ENCODE peak calls at places on chromosome X, in five cellular contexts. L is SK-N-SH, I is HepG2, C is K562, G is GM12878. X is an unnamed sample.

GRCh38 chrX:133947022-133947421 is 38.4 kb downstream of the GPC3 start:
- DNase-seq in C (no peak), L (no peak), I (no peak), G (no peak), X (no peak)

GRCh38 chrX:132958086-132958703 is at the start of gene HS6ST2:
- DNase-seq in C (no peak), I (no peak), G (no peak), L (peak), X (peak)

GRCh38 chrX:66001596-66001995 is 38.3 kb downstream of the VSIG4 start:
- DNase-seq in C (no peak), L (no peak), G (no peak), I (no peak), X (no peak)

GRCh38 chrX:11754958-11755645 is 2.9 kb upstream of the MSL3 start:
- DNase-seq in C (no peak), I (no peak), L (no peak), G (no peak), X (no peak)

GRCh38 chrX:140132937-140133336 is 167.6 kb upstream of the CXorf66 start:
- DNase-seq in I (no peak), L (no peak), C (no peak), G (no peak), X (no peak)

GRCh38 chrX:14508025-14508690 is 21.2 kb upstream of the GLRA2 start:
- DNase-seq in L (no peak), C (no peak), G (no peak), I (no peak), X (no peak)

GRCh38 chrX:135977611-135978010 is 3.8 kb upstream of the MMGT1 start:
- DNase-seq in G (no peak), L (no peak), C (no peak), I (no peak), X (no peak)

GRCh38 chrX:88883205-88883604 is 136.2 kb downstream of the CPXCR1 start:
- DNase-seq in I (no peak), C (no peak), G (no peak), L (no peak), X (no peak)

GRCh38 chrX:69153060-69153730 is 12.1 kb downstream of the PJA1 start:
- DNase-seq in I (peak), C (no peak), G (no peak), L (peak), X (no peak)

GRCh38 chrX:87736576-87736975 is 219.0 kb downstream of the KLHL4 start:
- DNase-seq in L (no peak), C (no peak), G (no peak), I (no peak), X (no peak)
- TF ChIP-seq FOXM1 in L (no peak), C (no peak), G (no peak), I (no peak), X (no peak)

DNA sequence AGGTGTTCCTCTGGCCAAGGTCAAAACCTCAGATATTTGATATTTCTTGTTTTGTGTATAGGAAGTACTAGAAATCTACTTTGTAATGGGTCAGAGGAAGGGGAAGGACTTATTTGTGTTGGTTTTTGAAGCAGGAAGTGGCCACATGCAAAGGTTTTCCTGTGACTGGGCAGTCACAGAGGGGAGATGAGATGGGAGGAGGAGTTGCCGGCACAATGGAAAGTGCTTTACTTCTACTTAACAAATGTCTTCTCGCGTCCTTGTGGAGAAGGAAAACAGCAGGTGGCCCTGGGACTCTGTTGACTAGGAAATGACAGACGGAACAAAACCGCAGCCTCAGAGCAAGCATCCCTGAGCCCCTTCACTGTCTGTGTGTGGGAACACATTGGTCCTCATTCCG is 46.6 kb downstream of the SHROOM2 start:
- DNase-seq in C (no peak), G (no peak), I (no peak), L (no peak), X (no peak)
- TF ChIP-seq FOXM1 in C (no peak), G (no peak), I (no peak), L (no peak), X (no peak)

DNA sequence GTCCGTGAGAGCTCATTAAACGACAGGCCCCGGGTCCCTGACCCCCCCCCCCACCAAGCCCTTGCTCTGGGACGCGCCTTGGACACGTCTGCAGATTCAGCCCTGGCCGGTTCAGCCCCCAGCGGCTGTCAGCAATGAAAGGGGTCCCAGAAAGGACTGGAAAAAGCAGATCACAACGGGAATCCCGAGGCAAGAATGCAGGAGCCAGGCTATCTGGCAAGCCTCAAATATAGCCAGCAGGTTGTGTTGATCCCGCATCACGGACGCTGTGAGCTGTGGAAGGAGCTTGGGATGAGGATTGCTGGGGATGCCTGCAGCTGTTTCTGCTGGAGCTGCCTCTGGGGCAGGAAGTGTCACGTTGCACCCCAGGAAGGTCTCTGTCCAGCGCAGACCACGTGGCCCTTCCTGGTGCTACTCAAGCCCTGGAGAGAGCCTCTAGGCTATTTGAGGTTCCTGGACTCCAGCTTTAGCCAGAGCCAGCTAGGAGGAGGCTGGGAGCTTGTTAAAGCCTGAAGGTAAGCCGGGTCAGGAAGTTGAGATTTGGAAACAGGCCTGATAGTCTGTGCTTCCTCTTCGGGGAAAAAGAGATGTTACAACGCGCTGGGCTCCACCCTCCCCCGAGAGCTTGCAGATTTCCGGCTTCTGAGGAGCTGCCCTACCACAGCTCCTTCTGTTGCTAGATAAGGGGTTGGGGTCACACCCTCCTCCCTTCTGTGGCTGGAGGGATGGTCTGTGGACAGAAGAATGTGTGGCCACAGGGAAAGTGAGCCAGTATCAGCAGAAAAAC is 19.3 kb upstream of the CSF2RA start:
- DNase-seq in G (peak), C (no peak), L (no peak), I (peak), X (no peak)
- TF ChIP-seq FOXM1 in G (no peak), C (no peak), L (no peak), I (no peak), X (no peak)

GRCh38 chrX:106716004-106716403 is 10.5 kb upstream of the RNF128 start:
- DNase-seq in C (no peak), G (no peak), I (peak), L (no peak), X (no peak)
- TF ChIP-seq FOXM1 in C (no peak), G (no peak), I (no peak), L (no peak), X (no peak)

DNA sequence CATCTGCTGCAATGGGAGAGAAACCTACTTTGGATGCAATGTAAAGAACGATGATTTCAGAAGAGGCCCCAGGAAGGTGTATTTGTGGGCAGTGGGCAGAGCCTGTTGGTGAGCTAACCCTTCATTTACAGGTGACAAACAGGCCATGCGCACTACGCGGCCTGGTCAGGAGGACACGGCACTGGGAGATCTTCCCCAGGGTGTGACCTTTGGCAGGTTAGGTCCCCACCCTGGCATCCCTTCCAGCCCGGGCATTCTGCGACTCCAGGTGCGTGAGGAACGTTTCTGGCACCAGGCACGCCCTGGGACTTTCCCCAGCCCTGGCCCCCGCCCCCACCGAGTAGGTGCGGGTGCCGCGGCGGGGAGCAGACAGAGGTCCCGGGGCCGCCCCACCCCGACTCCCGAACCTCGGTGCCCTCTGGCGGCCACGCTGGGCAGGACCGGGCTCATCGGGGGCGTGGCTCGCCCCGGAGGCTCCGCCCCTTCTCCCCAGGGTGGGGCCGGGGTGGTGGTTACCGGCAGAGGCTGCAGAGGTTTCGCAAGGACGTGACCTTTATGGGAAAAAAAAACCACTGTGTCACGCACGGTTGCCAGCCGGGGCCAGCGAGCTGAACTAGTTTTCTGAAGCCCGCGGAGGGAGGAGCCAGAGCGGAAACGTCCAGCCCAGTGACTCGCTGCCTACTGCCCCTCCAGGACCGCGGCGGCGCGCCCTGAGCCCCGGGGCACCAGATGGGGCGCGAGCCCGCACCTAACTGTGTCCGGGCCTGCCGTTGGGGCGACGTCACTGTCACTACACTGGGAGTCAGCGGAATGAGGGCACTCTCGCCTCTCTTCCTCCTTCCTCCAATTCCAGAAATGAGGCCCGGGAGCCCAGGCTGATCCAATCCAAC is 5.0 kb upstream of the NYX start:
- DNase-seq in C (peak), I (peak), G (peak), L (peak), X (peak)
- TF ChIP-seq FOXM1 in C (no peak), I (no peak), G (peak), L (no peak), X (no peak)

DNA sequence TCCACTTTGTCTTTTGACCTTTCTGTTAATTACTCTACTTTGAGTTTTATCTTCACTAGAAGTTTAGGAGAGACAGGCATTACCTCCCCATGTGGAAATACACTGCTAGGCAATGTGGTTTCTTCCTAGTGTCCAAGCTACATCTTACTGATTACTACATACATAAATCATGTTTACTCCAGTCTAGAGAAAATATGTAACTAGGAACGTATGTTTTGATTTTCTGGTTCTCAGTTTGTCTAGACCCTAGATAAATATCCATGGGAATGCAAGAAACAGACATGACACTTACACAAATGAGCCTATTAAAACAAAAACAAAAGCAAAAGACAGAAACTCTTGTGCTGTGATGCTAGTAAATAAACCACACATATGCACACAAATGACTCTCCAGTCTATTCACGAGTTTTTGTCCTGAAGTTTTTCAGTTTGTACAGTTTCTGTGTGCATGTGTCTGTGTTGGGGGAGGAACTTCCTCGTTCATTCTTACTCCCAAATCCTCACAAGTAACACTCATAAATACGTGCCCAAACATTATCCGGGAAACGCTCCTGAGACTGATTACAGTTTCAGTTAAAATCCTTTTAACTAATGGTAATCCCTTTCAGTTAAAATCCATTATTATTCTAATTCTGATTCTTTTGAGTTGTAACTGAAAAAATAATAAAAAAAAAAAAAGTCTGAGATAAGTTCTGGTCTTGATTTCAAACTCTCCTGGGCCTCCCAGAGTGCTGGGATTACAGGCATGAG is 283.5 kb upstream of the FTHL17 start:
- DNase-seq in I (no peak), G (no peak), L (no peak), C (no peak), X (no peak)
- TF ChIP-seq FOXM1 in I (no peak), G (no peak), L (no peak), C (no peak), X (no peak)

DNA sequence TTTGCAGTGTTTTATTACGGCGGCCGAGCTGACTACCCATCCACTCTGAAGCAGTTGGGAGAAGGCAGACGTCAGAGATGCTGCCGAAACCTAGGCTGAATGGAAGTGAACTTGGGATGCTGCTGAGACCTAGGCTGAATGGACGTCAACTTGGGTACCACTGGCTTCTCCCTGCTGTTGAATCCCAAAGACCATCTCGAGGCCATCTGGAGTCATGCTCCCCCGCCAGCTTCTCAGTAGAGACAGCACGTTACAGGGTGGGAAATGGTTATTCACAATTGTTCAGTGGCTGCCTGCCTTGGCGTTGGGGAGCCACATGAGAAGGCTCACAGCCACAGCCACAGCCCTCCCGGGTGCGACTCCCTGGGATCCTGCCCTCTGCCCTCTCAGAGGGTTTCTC is 40.9 kb downstream of the P2RY8 start:
- DNase-seq in L (no peak), I (no peak), G (no peak), C (no peak), X (no peak)
- TF ChIP-seq FOXM1 in L (no peak), I (no peak), G (no peak), C (no peak), X (no peak)